ENCODE peak calls at places on chromosomes 13 and 19, in eight cellular contexts. T is NCI-H1436; P is midbrain; H is activated naive CD8-positive, alpha-beta T cell treated with anti-CD3 and anti-CD28 coated beads, Interleukin-2, amount 50 U/mL, for 16 hours; Q is CD4-positive, alpha-beta T cell; K is NCI-H510A treated with DMSO at 0.1 percent for 48 hours; X is HTR-8/SVneo; F is kidney tubule cell. G is an unnamed sample.

GRCh38 chr19:572891-573825 is 762 bp downstream of the BSG start:
- DNase-seq in T (no peak), P (no peak), H (no peak), Q (no peak), K (no peak), X (no peak), F (peak), G (peak)

GRCh38 chr13:76758257-76758656 is 127.9 kb downstream of the KCTD12 start:
- DNase-seq in T (no peak), P (no peak), H (no peak), Q (no peak), K (no peak), X (no peak), F (no peak), G (no peak)

GRCh38 chr19:35458821-35459391 is 10.8 kb downstream of the FFAR2 start:
- DNase-seq in T (no peak), P (no peak), H (no peak), Q (no peak), K (no peak), X (no peak), F (peak), G (peak)

GRCh38 chr13:95192998-95193397 is 108.3 kb downstream of the ABCC4 start:
- DNase-seq in T (no peak), P (no peak), H (no peak), Q (no peak), K (no peak), X (no peak), F (no peak), G (no peak)

GRCh38 chr13:31069808-31070544 is 91.7 kb downstream of the HSPH1 start:
- DNase-seq in T (no peak), P (no peak), H (no peak), Q (no peak), K (no peak), X (no peak), F (no peak), G (no peak)

GRCh38 chr13:113756441-113757097 is 2.5 kb upstream of the TMEM255B start:
- DNase-seq in T (no peak), P (no peak), H (no peak), Q (no peak), K (no peak), X (no peak), F (no peak), G (no peak)

GRCh38 chr13:113856716-113857065 is 7.2 kb downstream of the GAS6 start:
- DNase-seq in T (no peak), P (no peak), H (no peak), Q (no peak), K (no peak), X (no peak), F (peak), G (peak)

GRCh38 chr19:2974342-2974932 is 2.9 kb upstream of the TLE6 start:
- DNase-seq in T (no peak), P (no peak), H (no peak), Q (no peak), K (no peak), X (no peak), F (no peak), G (no peak)

GRCh38 chr13:25692156-25692555 is 320.4 kb downstream of the ATP8A2 start:
- DNase-seq in T (no peak), P (no peak), H (no peak), Q (no peak), K (peak), X (no peak), F (no peak), G (no peak)

GRCh38 chr13:48595330-48596127 is 58.2 kb upstream of the CYSLTR2 start:
- DNase-seq in T (peak), P (peak), H (no peak), Q (peak), K (no peak), X (peak), F (peak), G (peak)